ENCODE peak calls at places on chromosomes 6 and 20, in five cellular contexts. One of them, this sample, is unnamed. For H3K4me1, the result is how much of the 10 kb centered on the place peaks cover.

GRCh38 chr20:13396036-13396435 is 175.0 kb downstream of the ISM1 start:
- DNase-seq in pancreas: no peak
- DNase-seq in adrenal gland: no peak
- DNase-seq in Panc1: no peak
- DNase-seq in heart right ventricle: no peak
- DNase-seq in this sample: no peak

GRCh38 chr20:25227317-25227831 is 20.5 kb upstream of the PYGB start:
- DNase-seq in heart right ventricle: peak
- DNase-seq in pancreas: no peak
- DNase-seq in Panc1: peak
- DNase-seq in adrenal gland: no peak
- DNase-seq in this sample: peak

GRCh38 chr20:52959125-52959524 is 13.0 kb upstream of the TSHZ2 start:
- DNase-seq in pancreas: no peak
- DNase-seq in adrenal gland: no peak
- DNase-seq in Panc1: no peak
- DNase-seq in heart right ventricle: no peak
- DNase-seq in this sample: no peak

GRCh38 chr6:106069478-106069877 is 16.7 kb upstream of the PRDM1 start:
- DNase-seq in heart right ventricle: peak
- DNase-seq in adrenal gland: no peak
- DNase-seq in pancreas: peak
- DNase-seq in Panc1: no peak
- DNase-seq in this sample: peak

GRCh38 chr20:62355527-62356142 is 11.5 kb downstream of the LAMA5 start:
- DNase-seq in pancreas: no peak
- DNase-seq in Panc1: no peak
- DNase-seq in heart right ventricle: peak
- DNase-seq in adrenal gland: peak
- DNase-seq in this sample: peak

GRCh38 chr6:57029213-57029612 is 17.3 kb upstream of the KIAA1586 start:
- DNase-seq in heart right ventricle: no peak
- DNase-seq in pancreas: no peak
- DNase-seq in Panc1: no peak
- DNase-seq in adrenal gland: no peak
- DNase-seq in this sample: no peak

GRCh38 chr20:53157443-53158408 is 185.6 kb downstream of the TSHZ2 start:
- DNase-seq in pancreas: peak
- DNase-seq in adrenal gland: no peak
- DNase-seq in heart right ventricle: peak
- DNase-seq in Panc1: peak
- DNase-seq in this sample: peak

GRCh38 chr6:106974999-106975698 is 620 bp upstream of the CD24 start:
- DNase-seq in Panc1: no peak
- DNase-seq in adrenal gland: peak
- DNase-seq in pancreas: peak
- DNase-seq in heart right ventricle: peak
- DNase-seq in this sample: peak

GRCh38 chr20:1196634-1197033 is 6.6 kb upstream of the C20orf202 start:
- DNase-seq in Panc1: no peak
- DNase-seq in heart right ventricle: no peak
- DNase-seq in pancreas: no peak
- DNase-seq in adrenal gland: no peak
- DNase-seq in this sample: no peak

GRCh38 chr6:111553580-111553979 is 52.1 kb downstream of the TRAF3IP2 start:
- DNase-seq in heart right ventricle: no peak
- DNase-seq in adrenal gland: no peak
- DNase-seq in pancreas: no peak
- DNase-seq in Panc1: no peak
- DNase-seq in this sample: no peak

GRCh38 chr6:151294561-151295101 is 54.9 kb downstream of the AKAP12 start:
- DNase-seq in Panc1: no peak
- DNase-seq in heart right ventricle: no peak
- DNase-seq in adrenal gland: no peak
- DNase-seq in pancreas: no peak
- DNase-seq in this sample: no peak

GRCh38 chr6:2819891-2820814 is 21.5 kb downstream of the SERPINB1 start:
- DNase-seq in pancreas: no peak
- DNase-seq in heart right ventricle: no peak
- DNase-seq in adrenal gland: no peak
- DNase-seq in Panc1: no peak
- DNase-seq in this sample: peak

GRCh38 chr20:20237093-20237959 is 130.6 kb upstream of the INSM1 start:
- DNase-seq in pancreas: peak
- DNase-seq in heart right ventricle: peak
- DNase-seq in adrenal gland: peak
- DNase-seq in Panc1: peak
- DNase-seq in this sample: peak

GRCh38 chr20:25279403-25279802 is 31.5 kb downstream of the PYGB start:
- DNase-seq in pancreas: no peak
- DNase-seq in heart right ventricle: no peak
- DNase-seq in Panc1: no peak
- DNase-seq in adrenal gland: no peak
- DNase-seq in this sample: no peak

GRCh38 chr20:10357974-10358373 is 76.0 kb downstream of the MKKS start:
- DNase-seq in pancreas: no peak
- DNase-seq in adrenal gland: no peak
- DNase-seq in Panc1: no peak
- DNase-seq in heart right ventricle: no peak
- DNase-seq in this sample: peak

GRCh38 chr6:140462495-140463311 is 1088.3 kb upstream of the CITED2 start:
- DNase-seq in heart right ventricle: no peak
- DNase-seq in adrenal gland: no peak
- DNase-seq in Panc1: no peak
- DNase-seq in pancreas: peak
- DNase-seq in this sample: no peak

GRCh38 chr20:49692941-49693340 is 20.7 kb downstream of the B4GALT5 start:
- DNase-seq in pancreas: no peak
- DNase-seq in Panc1: no peak
- DNase-seq in heart right ventricle: no peak
- DNase-seq in adrenal gland: no peak
- DNase-seq in this sample: no peak

GRCh38 chr6:85389180-85389797 is 60.6 kb upstream of the NT5E start:
- DNase-seq in pancreas: no peak
- DNase-seq in Panc1: no peak
- DNase-seq in adrenal gland: no peak
- DNase-seq in heart right ventricle: no peak
- DNase-seq in this sample: no peak

DNA sequence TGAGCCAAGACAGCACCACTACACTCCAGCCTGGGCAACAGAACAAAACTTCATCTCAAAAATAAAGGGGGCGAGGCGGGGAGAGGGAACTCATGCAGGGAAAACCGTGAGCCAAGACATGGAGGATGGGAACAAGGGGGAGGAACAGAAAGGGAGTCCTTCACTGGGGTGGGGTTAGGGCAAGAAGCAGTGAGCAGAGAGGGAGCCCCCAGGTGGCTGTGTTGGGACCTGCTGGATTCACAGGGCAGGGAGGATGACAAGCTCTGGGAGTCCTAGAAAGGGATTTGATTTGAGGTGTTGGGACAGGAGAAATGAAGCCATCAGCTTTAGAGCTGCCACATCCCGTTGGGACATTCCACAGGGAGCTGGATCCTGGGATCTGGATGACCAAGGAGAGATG is 90.6 kb upstream of the TOP1 start:
- DNase-seq in pancreas: no peak
- DNase-seq in Panc1: no peak
- DNase-seq in adrenal gland: no peak
- DNase-seq in heart right ventricle: no peak
- DNase-seq in this sample: no peak
- TF ChIP-seq CTCF in pancreas: no peak
- TF ChIP-seq CTCF in Panc1: peak
- TF ChIP-seq CTCF in adrenal gland: no peak
- TF ChIP-seq CTCF in heart right ventricle: no peak
- TF ChIP-seq CTCF in this sample: no peak

GRCh38 chr20:21396045-21396893 is 1.1 kb downstream of the NKX2-4 start:
- DNase-seq in heart right ventricle: no peak
- DNase-seq in adrenal gland: no peak
- DNase-seq in pancreas: no peak
- DNase-seq in Panc1: no peak
- DNase-seq in this sample: no peak
- H3K4me3 ChIP-seq in heart right ventricle: peak
- H3K4me3 ChIP-seq in adrenal gland: no peak
- H3K4me3 ChIP-seq in pancreas: no peak
- H3K4me3 ChIP-seq in Panc1: no peak
- H3K4me3 ChIP-seq in this sample: no peak

GRCh38 chr6:25042599-25042936 is 106.8 kb upstream of the RIPOR2 start:
- DNase-seq in Panc1: no peak
- DNase-seq in adrenal gland: no peak
- DNase-seq in pancreas: no peak
- DNase-seq in heart right ventricle: no peak
- DNase-seq in this sample: no peak
- H3K4me1 ChIP-seq in Panc1: under half
- H3K4me1 ChIP-seq in adrenal gland: under half
- H3K4me1 ChIP-seq in pancreas: under half
- H3K4me1 ChIP-seq in heart right ventricle: under half
- H3K4me1 ChIP-seq in this sample: under half

DNA sequence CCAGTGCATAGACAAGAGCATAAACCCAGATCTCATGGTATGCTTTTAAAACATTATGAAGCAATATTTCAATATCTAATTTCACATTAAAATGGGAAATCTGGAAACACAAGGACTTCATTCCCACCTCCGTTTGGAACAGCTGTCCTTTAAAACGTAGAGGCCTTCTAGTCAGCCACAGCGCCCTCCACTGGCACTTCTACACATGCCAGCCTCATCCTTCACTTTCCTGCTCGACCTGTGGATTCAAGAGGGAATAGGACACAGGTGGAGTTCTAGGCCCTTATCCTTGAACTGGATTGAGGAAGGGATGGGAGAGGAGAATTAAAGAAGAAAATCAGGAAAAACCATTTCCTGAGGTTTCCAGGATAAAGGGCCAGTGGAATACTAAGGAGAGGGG is 85.6 kb downstream of the LYRM4 start:
- DNase-seq in Panc1: no peak
- DNase-seq in heart right ventricle: no peak
- DNase-seq in adrenal gland: no peak
- DNase-seq in pancreas: no peak
- DNase-seq in this sample: peak
- TF ChIP-seq CTCF in Panc1: peak
- TF ChIP-seq CTCF in heart right ventricle: no peak
- TF ChIP-seq CTCF in adrenal gland: no peak
- TF ChIP-seq CTCF in pancreas: no peak
- TF ChIP-seq CTCF in this sample: peak

DNA sequence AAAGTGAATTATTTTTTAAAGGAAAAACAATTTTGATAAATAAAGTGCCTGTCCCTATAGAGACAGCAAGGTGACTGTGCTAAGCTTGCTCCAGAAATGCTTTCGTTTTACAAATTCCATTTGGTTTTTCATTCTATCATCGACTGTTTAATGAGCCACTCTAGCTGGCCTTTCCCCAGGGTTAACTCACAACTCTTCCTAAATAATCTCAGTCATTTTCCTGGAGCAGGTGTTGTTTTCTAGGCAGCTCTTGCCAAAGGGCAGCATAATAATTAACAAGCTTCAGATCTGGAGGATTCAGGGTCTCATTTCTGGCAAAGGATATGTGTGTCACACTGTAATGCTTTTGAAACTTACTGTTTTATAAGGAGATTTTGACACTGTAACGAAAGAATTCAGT is 184.2 kb downstream of the KHDC1L start:
- DNase-seq in adrenal gland: no peak
- DNase-seq in Panc1: no peak
- DNase-seq in pancreas: no peak
- DNase-seq in heart right ventricle: no peak
- DNase-seq in this sample: no peak
- H3K4me3 ChIP-seq in adrenal gland: no peak
- H3K4me3 ChIP-seq in Panc1: no peak
- H3K4me3 ChIP-seq in pancreas: no peak
- H3K4me3 ChIP-seq in heart right ventricle: no peak
- H3K4me3 ChIP-seq in this sample: no peak

This sample was measured in cardiac muscle cell.